ENCODE peak calls at places on chromosomes 5 and 9, in nine cellular contexts. L is activated T-cell treated with anti-CD3 and anti-CD28 coated beads for 1 hour; D is mesothelial cell of epicardium; J is endodermal cell; H is HFFc6; I is T-helper 1 cell; M is AG04450; E is stimulated activated CD4-positive, alpha-beta T cell treated with anti-CD3 and anti-CD28 coated beads, Interleukin-2, amount 100 ng/mL, for 24 hours; X is hepatic stellate cell. S is an unnamed sample.

GRCh38 chr9:106798021-106798799 is 64.8 kb upstream of the ZNF462 start:
- DNase-seq in E (no peak), M (no peak), H (no peak), D (no peak), L (no peak), J (peak; percentile 46), X (no peak), I (no peak), S (no peak)

GRCh38 chr5:35285011-35285410 is 54.7 kb upstream of the PRLR start:
- DNase-seq in J (no peak), D (no peak), L (no peak), M (no peak), I (no peak), H (peak; percentile 1), E (no peak), X (no peak), S (no peak)

GRCh38 chr9:36598281-36598680 is 25.6 kb downstream of the MELK start:
- DNase-seq in X (peak; percentile 41), D (no peak), L (no peak), E (no peak), M (peak; percentile 11), H (no peak), I (no peak), J (no peak), S (no peak)

GRCh38 chr5:124824637-124825158 is 78.3 kb upstream of the ZNF608 start:
- DNase-seq in I (no peak), X (no peak), D (no peak), E (no peak), H (no peak), M (peak; percentile 51), L (no peak), J (no peak), S (no peak)

GRCh38 chr5:140246378-140247122 is 56.4 kb downstream of the PFDN1 start:
- DNase-seq in L (no peak), I (no peak), M (no peak), H (peak; percentile 92), X (peak; percentile 75), E (no peak), J (no peak), D (no peak), S (no peak)

GRCh38 chr9:94168203-94169000 is 84.1 kb downstream of the PTPDC1 start:
- DNase-seq in D (no peak), H (no peak), X (no peak), I (no peak), E (no peak), L (no peak), J (no peak), M (no peak), S (no peak)

GRCh38 chr5:66246621-66247020 is 102.5 kb downstream of the SREK1 start:
- DNase-seq in D (no peak), J (no peak), H (peak; percentile 23), E (no peak), L (no peak), I (no peak), X (no peak), M (peak; percentile 10), S (no peak)

GRCh38 chr5:12911156-12911555 is 1006.9 kb upstream of the CTNND2 start:
- DNase-seq in H (no peak), D (no peak), M (no peak), L (no peak), I (no peak), E (no peak), X (no peak), J (no peak), S (no peak)

GRCh38 chr9:114416290-114416689 is 28.5 kb upstream of the AKNA start:
- DNase-seq in X (no peak), M (no peak), D (no peak), I (no peak), E (no peak), H (no peak), L (no peak), J (no peak), S (no peak)

GRCh38 chr5:111574316-111574715 is 62.0 kb upstream of the STARD4 start:
- DNase-seq in M (no peak), X (no peak), H (peak; percentile 41), D (no peak), L (no peak), I (no peak), J (no peak), E (no peak), S (no peak)

GRCh38 chr5:111667128-111667756 is 89.8 kb downstream of the NREP start:
- DNase-seq in X (no peak), D (no peak), I (no peak), J (no peak), L (no peak), M (no peak), H (no peak), E (no peak), S (no peak)

GRCh38 chr9:95580812-95581761 is 64.3 kb upstream of the PTCH1 start:
- DNase-seq in L (no peak), H (no peak), E (no peak), X (no peak), M (no peak), D (no peak), I (no peak), J (peak; percentile 40), S (no peak)

GRCh38 chr5:110736763-110737162 is 2.0 kb upstream of the SLC25A46 start:
- DNase-seq in E (no peak), X (no peak), J (no peak), D (no peak), I (no peak), H (no peak), M (no peak), L (no peak), S (no peak)

GRCh38 chr5:103428411-103428871 is 134.1 kb downstream of the NUDT12 start:
- DNase-seq in E (no peak), L (no peak), I (no peak), D (no peak), M (peak; percentile 44), H (peak; percentile 84), J (no peak), X (peak; percentile 63), S (no peak)

GRCh38 chr9:84297162-84297821 is 43.3 kb downstream of the SLC28A3 start:
- DNase-seq in D (no peak), M (peak; percentile 55), H (peak; percentile 70), E (no peak), L (no peak), I (no peak), J (no peak), X (peak; percentile 50), S (no peak)

GRCh38 chr9:135038331-135038730 is 49.1 kb upstream of the OLFM1 start:
- DNase-seq in D (peak; percentile 31), L (no peak), E (no peak), J (peak; percentile 21), X (no peak), M (no peak), H (no peak), I (no peak), S (no peak)

GRCh38 chr9:35517552-35518211 is 27.8 kb downstream of the RUSC2 start:
- DNase-seq in M (no peak), D (no peak), L (no peak), X (no peak), H (no peak), E (no peak), J (no peak), I (no peak), S (no peak)

GRCh38 chr5:151699071-151699901 is 12.6 kb upstream of the SPARC start:
- DNase-seq in L (no peak), J (peak; percentile 86), I (no peak), M (peak; percentile 97), D (peak; percentile 79), H (peak; percentile 97), X (peak; percentile 85), E (no peak), S (no peak)

GRCh38 chr9:84590706-84591105 is 78.8 kb upstream of the NTRK2 start:
- DNase-seq in E (no peak), M (no peak), X (no peak), H (no peak), D (no peak), L (no peak), I (no peak), J (no peak), S (no peak)

GRCh38 chr5:170420809-170421412 is 31.7 kb upstream of the KCNMB1 start:
- DNase-seq in D (peak; percentile 66), M (peak; percentile 36), J (peak; percentile 91), I (peak; percentile 33), H (peak; percentile 43), E (peak; percentile 40), X (peak; percentile 64), L (peak; percentile 25), S (no peak)

GRCh38 chr5:65808261-65808741 is 86.3 kb downstream of the NLN start:
- DNase-seq in L (no peak), I (no peak), E (no peak), X (peak; percentile 12), M (no peak), H (peak; percentile 55), J (no peak), D (no peak), S (no peak)

GRCh38 chr9:84101892-84102632 is 121.5 kb downstream of the RMI1 start:
- DNase-seq in I (no peak), J (peak; percentile 51), M (no peak), L (no peak), X (no peak), D (no peak), E (no peak), H (no peak), S (no peak)

GRCh38 chr5:62547929-62548678 is 30.5 kb upstream of the LRRC70 start:
- DNase-seq in E (no peak), X (no peak), M (peak; percentile 4), J (no peak), I (no peak), H (no peak), D (no peak), L (no peak), S (no peak)

GRCh38 chr5:178277866-178278265 is 45.3 kb upstream of the PHYKPL start:
- DNase-seq in D (no peak), E (no peak), H (no peak), J (no peak), I (no peak), M (no peak), X (no peak), L (no peak), S (no peak)

GRCh38 chr9:109604036-109604600 is 106.0 kb upstream of the PTPN3 start:
- DNase-seq in L (no peak), J (no peak), M (no peak), X (no peak), I (no peak), E (no peak), D (no peak), H (no peak), S (no peak)

GRCh38 chr9:88706193-88707112 is 171.5 kb downstream of the NXNL2 start:
- DNase-seq in D (no peak), I (no peak), M (no peak), X (no peak), L (no peak), E (no peak), H (no peak), J (no peak), S (no peak)

GRCh38 chr5:102218159-102218558 is 77.9 kb downstream of the SLCO4C1 start:
- DNase-seq in J (no peak), X (no peak), E (no peak), L (no peak), I (no peak), M (no peak), H (no peak), D (no peak), S (no peak)

GRCh38 chr5:1781726-1782384 is 17.8 kb downstream of the MRPL36 start:
- DNase-seq in E (no peak), J (peak; percentile 18), L (no peak), D (no peak), M (no peak), H (no peak), I (no peak), X (no peak), S (no peak)

GRCh38 chr9:31390352-31391025 is 994.0 kb upstream of the ACO1 start:
- DNase-seq in H (no peak), I (no peak), D (no peak), M (no peak), L (no peak), X (no peak), J (no peak), E (no peak), S (no peak)

GRCh38 chr9:115254781-115255180 is 136.8 kb upstream of the TNC start:
- DNase-seq in X (no peak), D (no peak), I (no peak), E (no peak), L (no peak), H (no peak), J (no peak), M (no peak), S (no peak)

GRCh38 chr5:151628112-151628823 is 37.1 kb upstream of the FAT2 start:
- DNase-seq in J (no peak), M (no peak), X (peak; percentile 14), L (no peak), I (no peak), E (no peak), D (no peak), H (no peak), S (no peak)